ENCODE peak calls at places on chromosome 12, in eight cellular contexts. O is heart right ventricle, U is astrocyte of the spinal cord, Y is A549, Q is fibroblast of lung, R is AG09319, E is cardiac muscle cell, B is fibroblast of mammary gland. M is an unnamed sample.

GRCh38 chr12:52120951-52121847 is 41.7 kb downstream of the SMIM41 start:
- DNase-seq in O (no peak), U (no peak), Y (no peak), Q (no peak), R (no peak), E (no peak), B (peak; percentile 25), M (peak; percentile 27)

GRCh38 chr12:69239922-69240624 is 704 bp downstream of the CPSF6 start:
- DNase-seq in O (peak; percentile 52), U (peak; percentile 29), Y (peak; percentile 57), Q (peak; percentile 24), R (no peak), E (peak; percentile 47), B (no peak), M (peak; percentile 55)

GRCh38 chr12:23502259-23502658 is 447.2 kb downstream of the SOX5 start:
- DNase-seq in O (no peak), U (no peak), Y (no peak), Q (no peak), R (no peak), E (no peak), B (no peak), M (no peak)

GRCh38 chr12:2833810-2834209 is 1.0 kb downstream of the NRIP2 start:
- DNase-seq in O (no peak), U (no peak), Y (no peak), Q (no peak), R (no peak), E (peak; percentile 53), B (no peak), M (no peak)

GRCh38 chr12:131139363-131140068 is 185.8 kb downstream of the ADGRD1 start:
- DNase-seq in O (no peak), U (no peak), Y (no peak), Q (no peak), R (no peak), E (no peak), B (no peak), M (no peak)

GRCh38 chr12:51923506-51924365 is 16.4 kb downstream of the ACVRL1 start:
- DNase-seq in O (peak; percentile 80), U (no peak), Y (no peak), Q (peak; percentile 20), R (no peak), E (peak; percentile 52), B (peak; percentile 27), M (peak; percentile 73)

GRCh38 chr12:132084681-132085635 is 59.2 kb downstream of the DDX51 start:
- DNase-seq in O (peak; percentile 73), U (peak; percentile 31), Y (peak; percentile 56), Q (peak; percentile 47), R (no peak), E (peak; percentile 66), B (peak; percentile 72), M (peak; percentile 70)

GRCh38 chr12:116222358-116222757 is 55.1 kb downstream of the MED13L start:
- DNase-seq in O (no peak), U (peak; percentile 95), Y (peak; percentile 77), Q (peak; percentile 96), R (peak; percentile 60), E (peak; percentile 95), B (peak; percentile 95), M (peak; percentile 78)

GRCh38 chr12:6607751-6608591 is 792 bp upstream of the CHD4 start:
- DNase-seq in O (no peak), U (peak; percentile 41), Y (peak; percentile 89), Q (peak; percentile 51), R (no peak), E (peak; percentile 66), B (peak; percentile 73), M (peak; percentile 89)

GRCh38 chr12:114869091-114869834 is 185.3 kb upstream of the TBX3 start:
- DNase-seq in O (no peak), U (peak; percentile 11), Y (peak; percentile 13), Q (peak; percentile 84), R (peak; percentile 90), E (peak; percentile 22), B (peak; percentile 91), M (no peak)

GRCh38 chr12:1473418-1473817 is 121.0 kb downstream of the FBXL14 start:
- DNase-seq in O (peak; percentile 27), U (no peak), Y (no peak), Q (no peak), R (no peak), E (no peak), B (no peak), M (peak; percentile 69)

GRCh38 chr12:56723889-56724659 is 1.0 kb downstream of the NACA start:
- DNase-seq in O (no peak), U (peak; percentile 65), Y (peak; percentile 40), Q (peak; percentile 91), R (peak; percentile 67), E (peak; percentile 86), B (peak; percentile 91), M (peak; percentile 27)

GRCh38 chr12:25014961-25015360 is 66.1 kb upstream of the BCAT1 start:
- DNase-seq in O (no peak), U (peak; percentile 37), Y (no peak), Q (peak; percentile 15), R (no peak), E (no peak), B (peak; percentile 39), M (no peak)

GRCh38 chr12:14946856-14947255 is 8.5 kb upstream of the ERP27 start:
- DNase-seq in O (no peak), U (no peak), Y (peak; percentile 26), Q (no peak), R (no peak), E (no peak), B (no peak), M (no peak)

GRCh38 chr12:105724651-105725050 is 394.2 kb downstream of the C12orf75 start:
- DNase-seq in O (no peak), U (peak; percentile 33), Y (no peak), Q (no peak), R (no peak), E (peak; percentile 35), B (no peak), M (no peak)

GRCh38 chr12:42541965-42542364 is 47.6 kb downstream of the PRICKLE1 start:
- DNase-seq in O (no peak), U (no peak), Y (no peak), Q (no peak), R (no peak), E (peak; percentile 5), B (no peak), M (no peak)

GRCh38 chr12:52543985-52544888 is 8.7 kb downstream of the KRT71 start:
- DNase-seq in O (peak; percentile 47), U (no peak), Y (peak; percentile 18), Q (no peak), R (no peak), E (no peak), B (no peak), M (no peak)

GRCh38 chr12:116492703-116493324 is 66.4 kb upstream of the MAP1LC3B2 start:
- DNase-seq in O (no peak), U (peak; percentile 46), Y (peak; percentile 91), Q (peak; percentile 83), R (peak; percentile 49), E (peak; percentile 62), B (peak; percentile 95), M (no peak)

GRCh38 chr12:110704231-110704630 is 15.3 kb upstream of the HVCN1 start:
- DNase-seq in O (no peak), U (no peak), Y (no peak), Q (no peak), R (no peak), E (no peak), B (no peak), M (no peak)

GRCh38 chr12:110702081-110702480 is 13.2 kb upstream of the HVCN1 start:
- DNase-seq in O (no peak), U (no peak), Y (no peak), Q (no peak), R (no peak), E (no peak), B (no peak), M (no peak)

GRCh38 chr12:110708917-110709316 is 20.0 kb upstream of the HVCN1 start:
- DNase-seq in O (no peak), U (no peak), Y (no peak), Q (no peak), R (no peak), E (no peak), B (no peak), M (no peak)

GRCh38 chr12:110705309-110705708 is 16.4 kb upstream of the HVCN1 start:
- DNase-seq in O (no peak), U (no peak), Y (no peak), Q (no peak), R (no peak), E (no peak), B (no peak), M (no peak)

GRCh38 chr12:110704750-110705149 is 15.8 kb upstream of the HVCN1 start:
- DNase-seq in O (no peak), U (no peak), Y (peak; percentile 53), Q (no peak), R (no peak), E (no peak), B (no peak), M (peak; percentile 38)
- TF ChIP-seq CTCF in O (no peak), U (peak; percentile 25), Y (peak; percentile 15), Q (no peak), R (no peak), E (peak; percentile 20), B (no peak), M (no peak)

GRCh38 chr12:126681676-126682075 is 1585.3 kb upstream of the TMEM132C start:
- DNase-seq in O (no peak), U (peak; percentile 35), Y (no peak), Q (no peak), R (no peak), E (no peak), B (no peak), M (no peak)

DNA sequence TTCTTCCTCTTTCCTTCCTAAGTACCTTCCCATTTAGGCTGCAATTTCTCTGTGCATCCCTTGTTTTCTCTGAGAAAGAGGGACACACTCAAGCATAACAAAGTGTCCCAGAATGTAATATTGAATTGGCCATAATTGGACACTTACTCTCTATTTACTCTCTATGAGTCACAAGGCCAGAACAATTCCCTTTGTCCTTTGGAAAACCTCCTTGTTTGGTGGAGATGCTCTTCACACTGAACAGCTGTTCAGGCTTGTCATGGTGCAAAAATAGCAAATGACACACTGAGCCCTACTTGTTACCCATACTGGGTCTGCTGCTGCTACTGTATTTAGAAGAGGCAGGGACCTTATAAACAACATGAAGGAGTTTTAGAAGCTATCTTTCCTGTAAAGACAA is 1590.5 kb upstream of the TMEM132C start:
- DNase-seq in O (no peak), U (peak; percentile 34), Y (no peak), Q (no peak), R (no peak), E (no peak), B (no peak), M (no peak)
- TF ChIP-seq CTCF in O (no peak), U (no peak), Y (no peak), Q (no peak), R (no peak), E (no peak), B (no peak), M (no peak)

DNA sequence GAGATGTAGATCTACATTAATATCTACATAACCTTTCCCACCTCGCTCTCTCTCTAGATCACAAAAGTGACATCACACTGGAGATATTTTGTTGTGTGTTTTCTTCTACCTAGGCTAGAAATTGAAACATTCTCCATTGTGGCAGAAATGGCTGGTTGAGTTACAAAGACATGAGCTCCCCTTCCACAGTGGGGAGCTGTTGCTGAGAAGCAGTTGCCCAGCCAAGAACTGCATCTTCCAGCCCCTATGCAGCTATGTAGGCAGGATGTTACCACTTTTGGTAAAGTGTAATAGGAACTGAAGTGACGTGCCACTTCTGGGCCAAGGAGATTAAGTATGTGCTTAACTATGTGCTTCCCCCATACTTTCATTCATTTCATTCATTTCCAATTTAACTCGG is 138.7 kb upstream of the E2F7 start:
- DNase-seq in O (no peak), U (no peak), Y (no peak), Q (peak; percentile 10), R (no peak), E (peak; percentile 41), B (peak; percentile 17), M (no peak)
- TF ChIP-seq CTCF in O (no peak), U (peak; percentile 10), Y (no peak), Q (no peak), R (no peak), E (peak; percentile 37), B (peak; percentile 23), M (no peak)

GRCh38 chr12:100348657-100349454 is 8.0 kb upstream of the SLC17A8 start:
- DNase-seq in O (no peak), U (peak; percentile 29), Y (peak; percentile 57), Q (peak; percentile 44), R (no peak), E (peak; percentile 55), B (peak; percentile 51), M (no peak)
- TF ChIP-seq CTCF in O (peak; percentile 61), U (peak; percentile 13), Y (peak; percentile 84), Q (peak; percentile 18), R (peak; percentile 21), E (peak; percentile 39), B (peak; percentile 36), M (no peak)

M was measured in activated CD8-positive, alpha-beta T cell treated with anti-CD3 and anti-CD28 coated beads for 36 hours.